ENCODE peak calls at places on chromosomes 5 and 9, in six cellular contexts. P is psoas muscle, N is left ventricle myocardium inferior, B is PC-3, F is right lobe of liver, E is right atrium auricular region. S is an unnamed sample. For H3K4me1, the result is how much of the 10 kb centered on the place peaks cover.

GRCh38 chr9:97628668-97629067 is 4.5 kb downstream of the TSTD2 start:
- DNase-seq in P (no peak), E (no peak), F (no peak), N (no peak), B (no peak), S (no peak)

GRCh38 chr9:18256574-18256973 is 217.4 kb upstream of the ADAMTSL1 start:
- DNase-seq in N (no peak), F (no peak), B (no peak), P (no peak), E (no peak), S (no peak)

GRCh38 chr9:130837002-130837511 is 2.0 kb downstream of the ABL1 start:
- DNase-seq in P (no peak), N (no peak), F (no peak), B (no peak), E (no peak), S (no peak)

GRCh38 chr5:139691275-139691629 is 43.1 kb downstream of the CXXC5 start:
- DNase-seq in F (no peak), B (no peak), E (no peak), N (no peak), P (no peak), S (no peak)

GRCh38 chr9:69970001-69970531 is 73.6 kb upstream of the MAMDC2 start:
- DNase-seq in B (no peak), P (no peak), F (no peak), N (no peak), E (no peak), S (no peak)

GRCh38 chr9:129224618-129225017 is 46.6 kb upstream of the IER5L start:
- DNase-seq in F (no peak), B (no peak), N (no peak), E (no peak), P (peak), S (no peak)

GRCh38 chr9:78605029-78605930 is 308.4 kb downstream of the PSAT1 start:
- DNase-seq in E (no peak), N (no peak), P (no peak), F (no peak), B (no peak), S (no peak)

GRCh38 chr9:69444791-69445190 is 119.8 kb downstream of the ENTREP1 start:
- DNase-seq in F (no peak), P (no peak), N (no peak), E (no peak), B (no peak), S (no peak)

GRCh38 chr5:142434322-142434612 is 109.4 kb upstream of the SPRY4 start:
- DNase-seq in P (no peak), B (no peak), F (no peak), E (no peak), N (no peak), S (no peak)

GRCh38 chr9:21974542-21975409 is 19.4 kb downstream of the CDKN2A start:
- DNase-seq in N (no peak), P (peak), F (peak), B (no peak), E (no peak), S (no peak)

GRCh38 chr9:22008662-22009562 is at the start of gene CDKN2B:
- DNase-seq in N (peak), P (peak), F (peak), B (peak), E (peak), S (peak)

GRCh38 chr9:121561385-121562222 is 62.0 kb upstream of the GGTA1 start:
- DNase-seq in P (no peak), B (no peak), F (no peak), E (no peak), N (no peak), S (no peak)

GRCh38 chr5:122415030-122415429 is 103.0 kb downstream of the SNCAIP start:
- DNase-seq in B (no peak), P (no peak), F (no peak), N (no peak), E (no peak), S (no peak)

GRCh38 chr9:135673941-135674340 is 10.8 kb downstream of the LCN9 start:
- DNase-seq in P (peak), F (no peak), B (no peak), E (no peak), N (no peak), S (no peak)

GRCh38 chr9:95268681-95269080 is 48.8 kb downstream of the FANCC start:
- DNase-seq in B (peak), E (no peak), F (peak), P (no peak), N (no peak), S (no peak)

GRCh38 chr5:31901807-31902530 is 263.0 kb downstream of the PDZD2 start:
- DNase-seq in B (no peak), P (no peak), E (no peak), F (no peak), N (no peak), S (no peak)

GRCh38 chr5:151123897-151124751 is 33.5 kb downstream of the ANXA6 start:
- DNase-seq in E (peak), B (peak), F (peak), P (peak), N (peak), S (peak)

GRCh38 chr5:22787807-22788206 is 65.3 kb downstream of the CDH12 start:
- DNase-seq in E (no peak), P (no peak), B (peak), N (no peak), F (no peak), S (no peak)

GRCh38 chr9:133331221-133331620 is 4.8 kb downstream of the SURF6 start:
- DNase-seq in E (no peak), B (no peak), P (peak), F (no peak), N (no peak), S (peak)

GRCh38 chr5:36070687-36071571 is 4.2 kb upstream of the UGT3A2 start:
- DNase-seq in E (no peak), B (no peak), N (no peak), F (peak), P (no peak), S (no peak)

GRCh38 chr5:174693697-174694400 is 30.5 kb upstream of the MSX2 start:
- DNase-seq in P (no peak), B (peak), E (no peak), N (no peak), F (peak), S (no peak)

GRCh38 chr9:130765135-130766030 is 69.7 kb upstream of the ABL1 start:
- DNase-seq in B (no peak), P (no peak), N (no peak), F (no peak), E (no peak), S (no peak)

GRCh38 chr5:138503487-138504270 is 38.4 kb downstream of the EGR1 start:
- DNase-seq in F (no peak), P (no peak), N (no peak), B (peak), E (no peak), S (no peak)

GRCh38 chr5:98109561-98110006 is 663.9 kb upstream of the RGMB start:
- DNase-seq in N (no peak), F (no peak), P (no peak), B (peak), E (no peak), S (no peak)

GRCh38 chr9:119004618-119004990 is 364.6 kb downstream of the BRINP1 start:
- DNase-seq in F (peak), B (no peak), E (peak), P (peak), N (peak), S (peak)

GRCh38 chr5:99032234-99033013 is 103.6 kb upstream of the CHD1 start:
- DNase-seq in E (no peak), P (no peak), F (no peak), N (peak), B (peak), S (peak)

GRCh38 chr9:98584059-98584458 is 124.7 kb downstream of the GABBR2 start:
- DNase-seq in N (no peak), B (no peak), F (no peak), P (no peak), E (no peak), S (no peak)

GRCh38 chr9:79195904-79196303 is 375.9 kb upstream of the TLE4 start:
- DNase-seq in B (no peak), F (no peak), P (no peak), E (no peak), N (no peak), S (no peak)

GRCh38 chr5:9622891-9623547 is 7.1 kb downstream of the TAS2R1 start:
- DNase-seq in N (no peak), E (no peak), F (no peak), P (no peak), B (peak), S (no peak)

GRCh38 chr5:146595088-146595487 is 79.1 kb upstream of the GPR151 start:
- DNase-seq in E (no peak), P (no peak), N (no peak), F (no peak), B (peak), S (no peak)

GRCh38 chr5:32405502-32405901 is 39.0 kb downstream of the ZFR start:
- DNase-seq in E (no peak), P (no peak), F (no peak), B (no peak), N (no peak), S (no peak)

GRCh38 chr9:113593682-113594281 is 130.3 kb downstream of the RGS3 start:
- DNase-seq in F (peak), P (peak), B (peak), N (peak), E (peak), S (peak)

GRCh38 chr9:93951655-93952118 is 3.5 kb downstream of the BARX1 start:
- DNase-seq in F (no peak), N (no peak), E (no peak), B (no peak), P (no peak), S (no peak)

GRCh38 chr9:93949073-93949693 is 6.0 kb downstream of the BARX1 start:
- DNase-seq in F (no peak), E (no peak), N (no peak), P (no peak), B (no peak), S (no peak)

GRCh38 chr9:93950619-93951601 is 4.2 kb downstream of the BARX1 start:
- DNase-seq in P (no peak), F (peak), B (peak), E (no peak), N (no peak), S (no peak)

GRCh38 chr9:93948456-93949072 is 6.6 kb downstream of the BARX1 start:
- DNase-seq in E (no peak), F (no peak), B (no peak), N (no peak), P (no peak), S (no peak)

DNA sequence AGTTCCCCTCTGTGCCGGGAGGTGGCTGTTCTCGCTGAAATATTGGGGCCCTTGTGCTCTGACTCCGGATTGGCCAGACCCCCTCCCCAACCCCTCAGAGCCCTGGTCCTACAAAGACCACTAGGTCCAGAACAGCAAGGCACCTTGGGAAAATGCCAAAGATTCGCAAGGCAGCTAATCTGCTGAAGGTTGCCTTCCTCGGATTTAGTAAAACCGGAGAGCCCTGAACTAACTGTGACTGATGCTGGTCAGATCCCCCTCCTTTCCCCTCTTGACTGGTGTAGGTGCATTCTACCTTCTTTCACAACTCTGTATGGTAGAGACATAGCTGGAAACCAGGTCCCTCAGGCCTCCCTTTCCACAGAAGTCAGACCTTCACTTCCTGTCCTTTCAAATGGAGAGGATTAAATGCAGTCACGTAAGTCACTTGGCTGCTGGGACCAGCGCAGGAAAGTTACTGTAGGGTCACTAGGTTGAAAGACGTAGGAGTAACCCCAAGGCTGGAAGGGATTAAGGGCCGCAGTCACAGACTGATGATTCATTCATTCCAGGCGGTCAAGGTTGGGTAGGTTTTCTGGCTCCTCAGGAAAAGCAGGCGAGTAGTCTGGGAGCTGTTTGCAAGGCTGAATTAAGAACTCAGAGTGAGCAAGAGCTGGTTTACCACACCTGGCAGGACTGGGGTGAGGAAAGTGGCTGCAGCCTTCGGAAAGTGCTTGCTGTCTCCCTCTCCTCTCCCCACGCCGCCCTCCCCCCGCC is 5.3 kb downstream of the BARX1 start:
- DNase-seq in N (no peak), E (no peak), B (peak), F (no peak), P (no peak), S (no peak)
- H3K4me1 ChIP-seq in N (half or more), E (under half), B (under half), F (under half), P (under half), S (under half)

DNA sequence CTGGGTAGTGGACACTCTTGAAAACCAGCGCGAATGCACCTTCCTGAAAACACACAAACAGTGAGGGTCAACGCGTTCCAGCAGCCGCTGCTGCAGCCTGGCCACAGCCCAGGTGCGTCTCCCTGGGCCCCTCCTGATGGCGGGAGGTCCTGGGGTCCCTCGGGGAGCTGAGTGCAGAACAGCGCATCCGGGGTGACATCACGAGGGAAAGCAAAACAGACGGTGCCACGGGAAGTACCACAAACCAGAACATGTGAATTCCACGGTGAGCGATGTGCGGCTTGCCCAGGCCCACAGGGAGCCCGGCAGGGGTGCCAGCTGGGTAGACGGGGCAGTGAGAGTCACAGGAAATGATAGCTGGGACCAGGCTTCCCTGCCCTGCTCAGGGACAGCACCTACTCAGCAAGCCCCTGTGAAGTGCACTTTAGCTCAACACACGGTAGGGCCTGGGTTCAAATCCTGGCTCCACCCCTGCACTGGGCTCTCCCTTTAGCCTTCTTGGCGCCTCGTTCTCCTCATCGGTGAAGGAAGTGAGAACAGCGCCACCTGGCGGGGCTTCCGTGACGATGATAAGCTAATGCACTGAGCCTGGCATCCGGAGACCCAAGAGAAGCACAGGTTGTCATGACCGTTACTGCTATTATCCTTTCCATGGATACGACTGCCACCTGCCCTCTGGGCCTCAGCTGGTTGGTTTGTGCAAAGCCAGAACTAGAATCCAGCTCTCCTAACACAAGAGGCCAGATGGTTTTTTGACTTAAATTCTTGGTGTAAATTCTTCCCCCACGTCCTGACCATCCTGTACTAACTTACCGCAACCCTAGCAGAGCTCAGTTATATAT is 24.6 kb downstream of the GFPT2 start:
- DNase-seq in N (peak), P (peak), E (peak), B (peak), F (peak), S (peak)
- TF ChIP-seq CTCF in N (peak), P (peak), E (peak), B (peak), F (peak), S (peak)

GRCh38 chr9:83656032-83656680 is 33.2 kb downstream of the IDNK start:
- DNase-seq in B (no peak), N (no peak), P (no peak), F (no peak), E (no peak), S (no peak)
- H3K27ac ChIP-seq in B (no peak), N (no peak), P (no peak), F (no peak), E (no peak), S (no peak)

DNA sequence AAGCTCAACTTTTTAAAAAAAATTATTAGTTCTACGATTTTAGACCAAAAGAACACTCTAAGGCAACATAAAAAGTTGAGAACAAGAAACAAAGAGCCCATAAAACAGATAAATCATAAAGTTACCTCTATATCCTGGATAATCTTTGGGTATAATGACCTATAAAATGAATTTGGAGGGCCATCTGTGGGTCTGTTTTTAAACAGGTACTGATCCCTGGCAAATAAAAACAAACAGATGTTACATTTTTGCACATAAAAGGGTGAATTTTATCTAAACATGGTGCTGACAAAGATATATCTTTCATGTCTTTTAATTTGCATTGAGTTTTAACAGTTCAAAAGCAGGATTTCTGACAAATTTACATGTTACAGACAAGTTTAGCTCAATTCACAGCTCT is 107.6 kb downstream of the FBXW11 start:
- DNase-seq in B (no peak), N (no peak), E (no peak), F (no peak), P (no peak), S (no peak)
- H3K4me1 ChIP-seq in B (under half), N (under half), E (under half), F (under half), P (under half), S (under half)

GRCh38 chr5:127571732-127572131 is 54.3 kb downstream of the PRRC1 start:
- DNase-seq in E (no peak), N (no peak), B (no peak), F (no peak), P (no peak), S (no peak)
- TF ChIP-seq CTCF in E (no peak), N (no peak), B (no peak), F (no peak), P (no peak), S (no peak)